ENCODE peak calls at places on chromosome 22, in seven cellular contexts. One of them, this sample, is unnamed. For H3K27me3, the result is how much of the 10 kb centered on the place peaks cover.

GRCh38 chr22:28983190-28983589 is 78.4 kb downstream of the C22orf31 start:
- DNase-seq in foreskin keratinocyte: no peak
- DNase-seq in tibial artery: no peak
- DNase-seq in endothelial cell of umbilical vein: no peak
- DNase-seq in IMR-90: no peak
- DNase-seq in transverse colon: no peak
- DNase-seq in aorta: no peak
- DNase-seq in this sample: no peak

GRCh38 chr22:32558681-32559355 is 84.2 kb downstream of the FBXO7 start:
- DNase-seq in foreskin keratinocyte: peak
- DNase-seq in tibial artery: peak
- DNase-seq in endothelial cell of umbilical vein: no peak
- DNase-seq in IMR-90: peak
- DNase-seq in transverse colon: peak
- DNase-seq in aorta: peak
- DNase-seq in this sample: peak

GRCh38 chr22:29306830-29307657 is 594 bp downstream of the GAS2L1 start:
- DNase-seq in foreskin keratinocyte: no peak
- DNase-seq in tibial artery: peak
- DNase-seq in endothelial cell of umbilical vein: peak
- DNase-seq in IMR-90: peak
- DNase-seq in transverse colon: peak
- DNase-seq in aorta: peak
- DNase-seq in this sample: peak

GRCh38 chr22:27097933-27098332 is 440.5 kb downstream of the MIAT start:
- DNase-seq in foreskin keratinocyte: no peak
- DNase-seq in tibial artery: peak
- DNase-seq in endothelial cell of umbilical vein: no peak
- DNase-seq in IMR-90: no peak
- DNase-seq in transverse colon: no peak
- DNase-seq in aorta: no peak
- DNase-seq in this sample: no peak

GRCh38 chr22:26481694-26482093 is 1.9 kb downstream of the HPS4 start:
- DNase-seq in foreskin keratinocyte: no peak
- DNase-seq in tibial artery: no peak
- DNase-seq in endothelial cell of umbilical vein: no peak
- DNase-seq in IMR-90: no peak
- DNase-seq in transverse colon: no peak
- DNase-seq in aorta: no peak
- DNase-seq in this sample: no peak

GRCh38 chr22:41532908-41533825 is 11.1 kb downstream of the POLR3H start:
- DNase-seq in foreskin keratinocyte: no peak
- DNase-seq in tibial artery: peak
- DNase-seq in endothelial cell of umbilical vein: peak
- DNase-seq in IMR-90: peak
- DNase-seq in transverse colon: peak
- DNase-seq in aorta: peak
- DNase-seq in this sample: peak

GRCh38 chr22:49763138-49763537 is 64.5 kb downstream of the BRD1 start:
- DNase-seq in foreskin keratinocyte: no peak
- DNase-seq in tibial artery: no peak
- DNase-seq in endothelial cell of umbilical vein: no peak
- DNase-seq in IMR-90: no peak
- DNase-seq in transverse colon: peak
- DNase-seq in aorta: no peak
- DNase-seq in this sample: no peak

GRCh38 chr22:41482319-41482935 is 13.5 kb downstream of the ACO2 start:
- DNase-seq in foreskin keratinocyte: no peak
- DNase-seq in tibial artery: no peak
- DNase-seq in endothelial cell of umbilical vein: no peak
- DNase-seq in IMR-90: peak
- DNase-seq in transverse colon: no peak
- DNase-seq in aorta: peak
- DNase-seq in this sample: peak

GRCh38 chr22:29004647-29005371 is 56.8 kb downstream of the C22orf31 start:
- DNase-seq in foreskin keratinocyte: no peak
- DNase-seq in tibial artery: no peak
- DNase-seq in endothelial cell of umbilical vein: peak
- DNase-seq in IMR-90: peak
- DNase-seq in transverse colon: peak
- DNase-seq in aorta: no peak
- DNase-seq in this sample: no peak

GRCh38 chr22:20216863-20217499 is 51.1 kb downstream of the RTN4R start:
- DNase-seq in foreskin keratinocyte: no peak
- DNase-seq in tibial artery: no peak
- DNase-seq in endothelial cell of umbilical vein: no peak
- DNase-seq in IMR-90: no peak
- DNase-seq in transverse colon: no peak
- DNase-seq in aorta: no peak
- DNase-seq in this sample: no peak

GRCh38 chr22:30877662-30878515 is 90.7 kb downstream of the MORC2 start:
- DNase-seq in foreskin keratinocyte: no peak
- DNase-seq in tibial artery: peak
- DNase-seq in endothelial cell of umbilical vein: no peak
- DNase-seq in IMR-90: no peak
- DNase-seq in transverse colon: no peak
- DNase-seq in aorta: peak
- DNase-seq in this sample: no peak

GRCh38 chr22:26751217-26751616 is 93.8 kb downstream of the MIAT start:
- DNase-seq in foreskin keratinocyte: no peak
- DNase-seq in tibial artery: no peak
- DNase-seq in endothelial cell of umbilical vein: peak
- DNase-seq in IMR-90: no peak
- DNase-seq in transverse colon: no peak
- DNase-seq in aorta: no peak
- DNase-seq in this sample: no peak

GRCh38 chr22:39300198-39300830 is 19.1 kb downstream of the RPL3 start:
- DNase-seq in foreskin keratinocyte: no peak
- DNase-seq in tibial artery: peak
- DNase-seq in endothelial cell of umbilical vein: no peak
- DNase-seq in IMR-90: no peak
- DNase-seq in transverse colon: peak
- DNase-seq in aorta: no peak
- DNase-seq in this sample: no peak

GRCh38 chr22:50169774-50170341 is 673 bp upstream of the PANX2 start:
- DNase-seq in foreskin keratinocyte: no peak
- DNase-seq in tibial artery: no peak
- DNase-seq in endothelial cell of umbilical vein: no peak
- DNase-seq in IMR-90: no peak
- DNase-seq in transverse colon: no peak
- DNase-seq in aorta: no peak
- DNase-seq in this sample: no peak

GRCh38 chr22:28893810-28894209 is 10.4 kb downstream of the ZNRF3 start:
- DNase-seq in foreskin keratinocyte: no peak
- DNase-seq in tibial artery: peak
- DNase-seq in endothelial cell of umbilical vein: no peak
- DNase-seq in IMR-90: no peak
- DNase-seq in transverse colon: no peak
- DNase-seq in aorta: peak
- DNase-seq in this sample: no peak

GRCh38 chr22:48253136-48253535 is 1490.7 kb downstream of the TBC1D22A start:
- DNase-seq in foreskin keratinocyte: no peak
- DNase-seq in tibial artery: no peak
- DNase-seq in endothelial cell of umbilical vein: no peak
- DNase-seq in IMR-90: no peak
- DNase-seq in transverse colon: no peak
- DNase-seq in aorta: no peak
- DNase-seq in this sample: no peak

GRCh38 chr22:30328466-30329049 is 1.8 kb upstream of the TBC1D10A start:
- DNase-seq in foreskin keratinocyte: no peak
- DNase-seq in tibial artery: no peak
- DNase-seq in endothelial cell of umbilical vein: no peak
- DNase-seq in IMR-90: no peak
- DNase-seq in transverse colon: no peak
- DNase-seq in aorta: no peak
- DNase-seq in this sample: no peak

GRCh38 chr22:17130199-17130598 is 9.0 kb upstream of the TMEM121B start:
- DNase-seq in foreskin keratinocyte: no peak
- DNase-seq in tibial artery: no peak
- DNase-seq in endothelial cell of umbilical vein: no peak
- DNase-seq in IMR-90: peak
- DNase-seq in transverse colon: no peak
- DNase-seq in aorta: peak
- DNase-seq in this sample: no peak

GRCh38 chr22:17135153-17135760 is 14.1 kb upstream of the TMEM121B start:
- DNase-seq in foreskin keratinocyte: no peak
- DNase-seq in tibial artery: no peak
- DNase-seq in endothelial cell of umbilical vein: no peak
- DNase-seq in IMR-90: no peak
- DNase-seq in transverse colon: no peak
- DNase-seq in aorta: peak
- DNase-seq in this sample: no peak

GRCh38 chr22:17133137-17133536 is 12.0 kb upstream of the TMEM121B start:
- DNase-seq in foreskin keratinocyte: no peak
- DNase-seq in tibial artery: no peak
- DNase-seq in endothelial cell of umbilical vein: no peak
- DNase-seq in IMR-90: no peak
- DNase-seq in transverse colon: no peak
- DNase-seq in aorta: peak
- DNase-seq in this sample: no peak

GRCh38 chr22:17132112-17132511 is 11.0 kb upstream of the TMEM121B start:
- DNase-seq in foreskin keratinocyte: no peak
- DNase-seq in tibial artery: no peak
- DNase-seq in endothelial cell of umbilical vein: no peak
- DNase-seq in IMR-90: no peak
- DNase-seq in transverse colon: no peak
- DNase-seq in aorta: peak
- DNase-seq in this sample: no peak

DNA sequence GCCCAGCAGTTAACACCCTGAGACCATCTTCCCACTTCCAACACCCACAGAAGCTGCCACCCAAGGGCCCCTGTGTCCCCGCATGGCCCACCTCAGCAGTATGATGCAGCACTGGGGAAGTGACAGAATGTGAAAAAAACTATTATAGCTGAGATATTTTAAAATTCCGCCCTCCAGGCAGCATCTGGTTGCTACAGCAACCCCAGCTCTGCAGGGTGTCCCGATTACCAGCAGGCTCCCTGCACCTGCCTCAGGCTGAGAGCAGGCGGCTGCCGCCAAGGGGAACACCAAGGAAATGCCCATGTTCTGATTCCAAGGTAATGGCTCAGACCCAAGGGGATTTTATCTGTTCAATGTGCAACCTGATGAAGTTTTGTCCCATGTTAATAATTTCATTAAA is 10.5 kb upstream of the TMEM121B start:
- DNase-seq in foreskin keratinocyte: no peak
- DNase-seq in tibial artery: no peak
- DNase-seq in endothelial cell of umbilical vein: no peak
- DNase-seq in IMR-90: no peak
- DNase-seq in transverse colon: no peak
- DNase-seq in aorta: peak
- DNase-seq in this sample: no peak
- H3K27ac ChIP-seq in foreskin keratinocyte: no peak
- H3K27ac ChIP-seq in tibial artery: no peak
- H3K27ac ChIP-seq in endothelial cell of umbilical vein: no peak
- H3K27ac ChIP-seq in IMR-90: no peak
- H3K27ac ChIP-seq in transverse colon: no peak
- H3K27ac ChIP-seq in aorta: no peak
- H3K27ac ChIP-seq in this sample: no peak

DNA sequence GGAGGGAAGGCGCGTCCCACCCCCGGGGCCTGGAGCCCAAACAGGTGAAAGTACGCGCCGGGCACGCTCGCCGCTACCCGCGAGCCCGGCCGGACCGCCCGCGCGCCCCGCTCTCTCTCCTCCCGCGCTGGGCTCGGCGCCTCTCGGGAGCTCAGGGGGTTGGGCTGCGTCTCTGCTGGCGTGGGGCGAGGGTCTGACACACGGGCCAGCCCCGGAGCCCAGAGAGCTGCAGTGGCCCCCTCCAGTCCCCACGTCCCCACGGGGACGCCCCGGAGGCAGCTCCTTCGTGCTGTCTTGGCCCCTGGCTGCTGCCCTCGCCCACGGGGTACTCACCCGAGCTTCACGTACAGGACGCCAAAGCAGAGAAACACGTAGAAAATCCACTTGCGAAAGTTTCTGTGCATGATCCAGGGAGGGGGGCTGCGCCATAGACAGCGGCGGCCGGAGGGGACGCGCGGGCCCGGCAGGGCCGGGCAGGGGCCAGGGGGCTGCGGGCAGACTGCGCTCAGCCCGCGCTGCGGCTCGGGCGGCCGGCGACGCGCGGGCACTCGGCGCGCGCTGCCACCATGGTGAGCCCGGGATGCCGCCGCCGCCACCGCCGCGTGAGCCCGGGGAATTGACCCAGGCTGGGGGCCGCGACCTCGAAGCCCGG is 485 bp downstream of the WNT7B start:
- DNase-seq in foreskin keratinocyte: no peak
- DNase-seq in tibial artery: no peak
- DNase-seq in endothelial cell of umbilical vein: no peak
- DNase-seq in IMR-90: no peak
- DNase-seq in transverse colon: no peak
- DNase-seq in aorta: no peak
- DNase-seq in this sample: no peak
- H3K27me3 ChIP-seq in foreskin keratinocyte: under half
- H3K27me3 ChIP-seq in tibial artery: under half
- H3K27me3 ChIP-seq in endothelial cell of umbilical vein: half or more
- H3K27me3 ChIP-seq in IMR-90: half or more
- H3K27me3 ChIP-seq in transverse colon: half or more
- H3K27me3 ChIP-seq in aorta: under half
- H3K27me3 ChIP-seq in this sample: half or more

GRCh38 chr22:42617155-42617983 is 2.7 kb upstream of the POLDIP3 start:
- DNase-seq in foreskin keratinocyte: no peak
- DNase-seq in tibial artery: no peak
- DNase-seq in endothelial cell of umbilical vein: no peak
- DNase-seq in IMR-90: no peak
- DNase-seq in transverse colon: no peak
- DNase-seq in aorta: no peak
- DNase-seq in this sample: no peak
- H3K27ac ChIP-seq in foreskin keratinocyte: no peak
- H3K27ac ChIP-seq in tibial artery: peak
- H3K27ac ChIP-seq in endothelial cell of umbilical vein: no peak
- H3K27ac ChIP-seq in IMR-90: no peak
- H3K27ac ChIP-seq in transverse colon: peak
- H3K27ac ChIP-seq in aorta: peak
- H3K27ac ChIP-seq in this sample: no peak

GRCh38 chr22:22614065-22614464 is 30.3 kb upstream of the GGTLC2 start:
- DNase-seq in foreskin keratinocyte: no peak
- DNase-seq in tibial artery: no peak
- DNase-seq in endothelial cell of umbilical vein: no peak
- DNase-seq in IMR-90: no peak
- DNase-seq in transverse colon: no peak
- DNase-seq in aorta: peak
- DNase-seq in this sample: no peak

GRCh38 chr22:22616636-22617035 is 27.8 kb upstream of the GGTLC2 start:
- DNase-seq in foreskin keratinocyte: peak
- DNase-seq in tibial artery: no peak
- DNase-seq in endothelial cell of umbilical vein: no peak
- DNase-seq in IMR-90: no peak
- DNase-seq in transverse colon: no peak
- DNase-seq in aorta: peak
- DNase-seq in this sample: no peak

GRCh38 chr22:22618448-22618847 is 26.0 kb upstream of the GGTLC2 start:
- DNase-seq in foreskin keratinocyte: no peak
- DNase-seq in tibial artery: no peak
- DNase-seq in endothelial cell of umbilical vein: no peak
- DNase-seq in IMR-90: no peak
- DNase-seq in transverse colon: no peak
- DNase-seq in aorta: peak
- DNase-seq in this sample: no peak

GRCh38 chr22:22609271-22609670 is 35.1 kb upstream of the GGTLC2 start:
- DNase-seq in foreskin keratinocyte: no peak
- DNase-seq in tibial artery: no peak
- DNase-seq in endothelial cell of umbilical vein: no peak
- DNase-seq in IMR-90: peak
- DNase-seq in transverse colon: no peak
- DNase-seq in aorta: no peak
- DNase-seq in this sample: no peak

GRCh38 chr22:22612516-22612915 is 31.9 kb upstream of the GGTLC2 start:
- DNase-seq in foreskin keratinocyte: no peak
- DNase-seq in tibial artery: no peak
- DNase-seq in endothelial cell of umbilical vein: no peak
- DNase-seq in IMR-90: no peak
- DNase-seq in transverse colon: no peak
- DNase-seq in aorta: no peak
- DNase-seq in this sample: no peak
- H3K27me3 ChIP-seq in foreskin keratinocyte: under half
- H3K27me3 ChIP-seq in tibial artery: under half
- H3K27me3 ChIP-seq in endothelial cell of umbilical vein: under half
- H3K27me3 ChIP-seq in IMR-90: under half
- H3K27me3 ChIP-seq in transverse colon: under half
- H3K27me3 ChIP-seq in aorta: under half
- H3K27me3 ChIP-seq in this sample: under half